ENCODE peak calls at places on chromosomes 3 and 15, in nine cellular contexts. Q is CD8-positive, alpha-beta T cell; D is endothelial cell; G is sigmoid colon; H is fibroblast of mammary gland; V is mesothelial cell of epicardium; U is MCF 10A; O is PC-3; J is right lobe of liver. B is an unnamed sample.

GRCh38 chr15:70833897-70834765 is 19.8 kb downstream of the LARP6 start:
- DNase-seq in Q (no peak), D (no peak), G (no peak), H (peak; percentile 60), V (no peak), U (peak; percentile 85), O (peak; percentile 91), J (no peak), B (no peak)

GRCh38 chr3:61848885-61849284 is 287.5 kb downstream of the PTPRG start:
- DNase-seq in Q (no peak), D (no peak), G (no peak), H (peak; percentile 97), V (no peak), U (peak; percentile 83), O (no peak), J (no peak), B (no peak)

GRCh38 chr3:86175593-86175992 is 815.4 kb downstream of the VGLL3 start:
- DNase-seq in Q (no peak), D (no peak), G (no peak), H (no peak), V (no peak), U (no peak), O (no peak), J (no peak), B (no peak)

GRCh38 chr3:46713898-46714552 is 3.6 kb downstream of the PRSS50 start:
- DNase-seq in Q (no peak), D (no peak), G (peak; percentile 58), H (no peak), V (no peak), U (peak; percentile 44), O (no peak), J (no peak), B (peak; percentile 45)

GRCh38 chr3:144677118-144677517 is 705.5 kb downstream of the DIPK2A start:
- DNase-seq in Q (no peak), D (no peak), G (no peak), H (peak; percentile 5), V (no peak), U (no peak), O (peak; percentile 24), J (no peak), B (no peak)

GRCh38 chr3:128559486-128560225 is 66.7 kb upstream of the GATA2 start:
- DNase-seq in Q (no peak), D (no peak), G (peak; percentile 19), H (no peak), V (no peak), U (peak; percentile 35), O (peak; percentile 71), J (no peak), B (no peak)

GRCh38 chr3:11651900-11652299 is 8.2 kb upstream of the VGLL4 start:
- DNase-seq in Q (no peak), D (no peak), G (no peak), H (peak; percentile 59), V (no peak), U (peak; percentile 36), O (peak; percentile 70), J (no peak), B (no peak)

GRCh38 chr3:66162766-66163165 is 58.0 kb upstream of the SLC25A26 start:
- DNase-seq in Q (no peak), D (no peak), G (no peak), H (no peak), V (no peak), U (no peak), O (no peak), J (no peak), B (no peak)

GRCh38 chr3:86794336-86795065 is 196.4 kb downstream of the VGLL3 start:
- DNase-seq in Q (no peak), D (no peak), G (no peak), H (peak; percentile 40), V (no peak), U (no peak), O (no peak), J (no peak), B (no peak)

GRCh38 chr15:41772720-41773331 is 1.5 kb upstream of the MAPKBP1 start:
- DNase-seq in Q (peak; percentile 32), D (peak; percentile 60), G (peak; percentile 73), H (peak; percentile 78), V (no peak), U (peak; percentile 79), O (peak; percentile 84), J (peak; percentile 30), B (peak; percentile 46)

GRCh38 chr15:31111091-31111647 is 9.6 kb upstream of the TRPM1 start:
- DNase-seq in Q (no peak), D (no peak), G (no peak), H (peak; percentile 5), V (no peak), U (no peak), O (no peak), J (no peak), B (no peak)

GRCh38 chr3:51974963-51975856 is at the start of gene ABHD14A:
- DNase-seq in Q (peak; percentile 53), D (peak; percentile 64), G (peak; percentile 91), H (peak; percentile 55), V (peak; percentile 54), U (peak; percentile 72), O (peak; percentile 81), J (peak; percentile 89), B (peak; percentile 94)

GRCh38 chr15:29652595-29652994 is 169.7 kb downstream of the TJP1 start:
- DNase-seq in Q (no peak), D (no peak), G (no peak), H (no peak), V (no peak), U (no peak), O (no peak), J (no peak), B (no peak)

GRCh38 chr3:5192568-5193319 is 5.2 kb downstream of the EDEM1 start:
- DNase-seq in Q (no peak), D (no peak), G (no peak), H (no peak), V (no peak), U (peak; percentile 34), O (peak; percentile 37), J (no peak), B (no peak)

GRCh38 chr15:59691194-59691805 is 2.2 kb upstream of the BNIP2 start:
- DNase-seq in Q (peak; percentile 8), D (peak; percentile 23), G (no peak), H (peak; percentile 57), V (no peak), U (peak; percentile 63), O (peak; percentile 61), J (no peak), B (peak; percentile 76)

GRCh38 chr3:137763594-137763938 is 549 bp upstream of the SOX14 start:
- DNase-seq in Q (no peak), D (peak; percentile 39), G (no peak), H (no peak), V (no peak), U (no peak), O (no peak), J (no peak), B (no peak)

GRCh38 chr3:108602249-108602934 is 12.9 kb downstream of the DZIP3 start:
- DNase-seq in Q (peak; percentile 20), D (no peak), G (no peak), H (no peak), V (no peak), U (no peak), O (no peak), J (no peak), B (no peak)

GRCh38 chr3:193207290-193207689 is 33.7 kb upstream of the PLAAT1 start:
- DNase-seq in Q (no peak), D (no peak), G (no peak), H (peak; percentile 39), V (no peak), U (no peak), O (peak; percentile 12), J (no peak), B (no peak)

DNA sequence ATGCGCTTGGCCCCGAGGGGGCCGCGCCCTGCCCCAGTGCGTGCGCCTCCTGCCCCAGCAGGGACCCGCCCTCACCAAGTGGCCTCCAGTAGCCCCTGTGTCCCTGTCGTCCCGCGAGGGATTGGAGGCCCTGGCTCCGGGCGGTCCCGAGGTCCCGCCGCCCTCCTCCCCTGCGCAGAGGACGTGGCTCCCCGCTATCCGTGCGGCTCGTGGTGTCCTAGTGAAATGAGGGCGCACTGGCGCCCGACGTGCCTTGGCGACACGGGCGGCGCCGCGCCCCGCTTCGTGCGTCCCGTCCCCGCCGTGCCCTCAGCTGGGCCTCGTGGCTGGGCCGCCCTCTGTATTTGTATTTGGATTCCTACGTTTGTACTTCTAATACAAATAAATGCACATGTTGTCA is 557.5 kb downstream of the OCA2 start:
- DNase-seq in Q (no peak), D (no peak), G (no peak), H (no peak), V (no peak), U (no peak), O (no peak), J (no peak), B (no peak)
- TF ChIP-seq CTCF in Q (no peak), D (no peak), G (no peak), H (no peak), V (no peak), U (no peak), O (no peak), J (no peak), B (no peak)

GRCh38 chr3:182904164-182904563 is 76.2 kb downstream of the DCUN1D1 start:
- DNase-seq in Q (no peak), D (no peak), G (no peak), H (no peak), V (no peak), U (no peak), O (no peak), J (no peak), B (no peak)
- TF ChIP-seq CTCF in Q (no peak), D (peak; percentile 38), G (no peak), H (peak; percentile 16), V (no peak), U (no peak), O (peak; percentile 39), J (peak; percentile 3), B (no peak)

DNA sequence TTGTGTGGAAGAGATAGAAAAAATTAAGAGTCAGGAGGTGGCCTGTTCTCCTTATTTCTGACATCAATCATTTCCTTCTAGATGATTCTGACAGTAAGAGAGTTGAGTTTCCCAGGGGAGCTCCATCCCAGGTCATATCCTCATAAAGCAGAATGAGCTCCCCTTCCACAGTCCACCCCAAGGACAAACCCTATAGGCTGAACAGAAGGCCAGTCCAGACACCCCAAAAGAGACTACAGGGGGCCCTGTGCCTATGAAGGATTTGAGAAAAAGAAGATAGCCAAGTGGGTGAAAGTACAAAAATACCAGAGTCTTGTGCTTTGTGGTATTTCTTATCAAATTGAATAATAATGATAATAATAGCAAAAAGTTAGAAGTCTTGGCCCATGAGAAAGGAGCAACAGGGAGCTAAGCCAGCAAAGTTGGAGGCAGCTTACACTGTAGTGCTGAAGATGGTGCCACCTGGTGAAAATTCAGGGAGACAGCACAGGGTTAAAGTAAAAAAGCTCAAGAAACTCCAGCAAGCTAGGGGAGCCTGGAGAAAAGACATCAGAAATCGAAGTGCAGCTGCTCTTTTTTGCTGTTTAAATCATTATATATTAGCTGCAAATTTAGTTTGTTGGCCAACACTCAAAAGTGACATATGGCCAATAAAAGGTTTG is 35.9 kb upstream of the SLC24A5 start:
- DNase-seq in Q (no peak), D (peak; percentile 23), G (no peak), H (peak; percentile 35), V (no peak), U (peak; percentile 49), O (peak; percentile 37), J (no peak), B (no peak)
- TF ChIP-seq CTCF in Q (no peak), D (peak; percentile 50), G (no peak), H (peak; percentile 44), V (no peak), U (peak; percentile 47), O (peak; percentile 60), J (no peak), B (no peak)

GRCh38 chr15:84783493-84784251 is 33.5 kb upstream of the ALPK3 start:
- DNase-seq in Q (no peak), D (no peak), G (no peak), H (no peak), V (no peak), U (no peak), O (no peak), J (no peak), B (no peak)
- TF ChIP-seq CTCF in Q (no peak), D (no peak), G (no peak), H (no peak), V (no peak), U (no peak), O (peak; percentile 32), J (no peak), B (no peak)